ENCODE peak calls at places on chromosomes 3 and 15, in ten cellular contexts. Y is neural progenitor cell, B is pancreas, Z is left ventricle myocardium inferior, D is Peyer's patch, E is colonic mucosa, W is adrenal gland, G is heart left ventricle, L is lower lobe of right lung, O is testis. R is an unnamed sample. For H3K4me1, the result is how much of the 10 kb centered on the place peaks cover.

GRCh38 chr3:86989611-86990010 is 1.3 kb downstream of the VGLL3 start:
- DNase-seq in O (no peak), G (no peak), Y (no peak), W (no peak), E (no peak), B (no peak), L (no peak), D (no peak), Z (no peak), R (no peak)

GRCh38 chr15:81152799-81153198 is 18.7 kb downstream of the CFAP161 start:
- DNase-seq in D (no peak), G (no peak), W (no peak), L (no peak), Y (no peak), O (no peak), Z (no peak), B (no peak), E (no peak), R (no peak)

GRCh38 chr15:74141591-74141990 is 11.2 kb downstream of the ISLR2 start:
- DNase-seq in B (no peak), L (no peak), O (no peak), Y (no peak), G (no peak), D (no peak), W (no peak), E (no peak), Z (no peak), R (no peak)

GRCh38 chr15:69167218-69167842 is 6.9 kb downstream of the GLCE start:
- DNase-seq in Z (no peak), W (peak), L (no peak), E (no peak), G (no peak), B (no peak), D (no peak), Y (no peak), O (no peak), R (no peak)

GRCh38 chr15:61668444-61668843 is 391.8 kb downstream of the VPS13C start:
- DNase-seq in B (no peak), W (no peak), G (no peak), E (no peak), Y (no peak), L (no peak), D (no peak), Z (no peak), O (no peak), R (no peak)

GRCh38 chr3:141127344-141128125 is 76.4 kb downstream of the SPSB4 start:
- DNase-seq in G (no peak), L (no peak), Y (peak), D (no peak), E (no peak), W (no peak), B (peak), O (no peak), Z (no peak), R (no peak)

GRCh38 chr15:65646486-65646885 is 24.7 kb downstream of the SLC24A1 start:
- DNase-seq in D (no peak), Y (no peak), W (no peak), L (no peak), Z (no peak), E (no peak), B (no peak), O (no peak), G (no peak), R (no peak)

GRCh38 chr3:120506828-120507774 is 56.3 kb upstream of the FSTL1 start:
- DNase-seq in O (peak), B (peak), E (peak), D (no peak), Y (peak), Z (no peak), L (no peak), G (no peak), W (peak), R (peak)

GRCh38 chr3:112302061-112302830 is 8.2 kb upstream of the SLC9C1 start:
- DNase-seq in G (no peak), B (no peak), E (no peak), W (no peak), O (no peak), L (no peak), D (no peak), Y (peak), Z (no peak), R (peak)

GRCh38 chr15:70488002-70488605 is 275.3 kb downstream of the UACA start:
- DNase-seq in W (peak), Z (peak), L (peak), O (peak), Y (peak), B (peak), D (peak), E (peak), G (peak), R (peak)

GRCh38 chr15:98743177-98743576 is 94.8 kb downstream of the IGF1R start:
- DNase-seq in G (no peak), D (no peak), O (no peak), B (no peak), Z (no peak), L (no peak), E (no peak), Y (no peak), W (no peak), R (no peak)

GRCh38 chr15:63372753-63373152 is 8.9 kb downstream of the CA12 start:
- DNase-seq in E (no peak), O (no peak), Y (no peak), W (no peak), G (no peak), D (no peak), Z (no peak), B (no peak), L (no peak), R (no peak)

GRCh38 chr3:169391672-169392071 is 271.8 kb downstream of the MECOM start:
- DNase-seq in E (no peak), O (no peak), B (no peak), G (no peak), D (no peak), W (no peak), L (no peak), Z (no peak), Y (no peak), R (no peak)

GRCh38 chr3:46538803-46539442 is 27.2 kb downstream of the LRRC2 start:
- DNase-seq in Z (peak), Y (no peak), L (peak), G (peak), E (peak), W (peak), B (no peak), D (peak), O (peak), R (no peak)
- TF ChIP-seq CTCF in Z (no peak), Y (no peak), L (no peak), G (no peak), E (no peak), W (no peak), B (no peak), D (no peak), O (no peak), R (no peak)

GRCh38 chr3:42056840-42057239 is 34.3 kb upstream of the TRAK1 start:
- DNase-seq in Y (no peak), G (no peak), Z (no peak), L (no peak), D (peak), O (no peak), W (no peak), E (no peak), B (no peak), R (no peak)
- H3K4me1 ChIP-seq in Y (half or more), G (half or more), Z (half or more), L (under half), D (under half), O (under half), W (under half), E (under half), B (under half), R (under half)

GRCh38 chr3:197753263-197753662 is 3.6 kb downstream of the FYTTD1 start:
- DNase-seq in E (no peak), B (no peak), D (no peak), G (no peak), Y (no peak), W (no peak), O (no peak), Z (no peak), L (no peak), R (no peak)
- TF ChIP-seq CTCF in E (no peak), B (no peak), D (peak), G (no peak), Y (no peak), W (peak), O (peak), Z (peak), L (no peak), R (peak)

GRCh38 chr3:34298668-34299067 is 500.2 kb downstream of the PDCD6IP start:
- DNase-seq in B (no peak), O (no peak), L (no peak), Z (no peak), G (no peak), W (no peak), E (no peak), D (no peak), Y (no peak), R (no peak)
- H3K4me1 ChIP-seq in B (under half), O (under half), L (under half), Z (under half), G (under half), W (under half), E (under half), D (under half), Y (under half), R (under half)

GRCh38 chr3:168086541-168087260 is 9.0 kb downstream of the GOLIM4 start:
- DNase-seq in Y (no peak), B (no peak), Z (no peak), G (no peak), L (no peak), O (no peak), E (no peak), D (no peak), W (no peak), R (no peak)

GRCh38 chr3:168089179-168089771 is 6.4 kb downstream of the GOLIM4 start:
- DNase-seq in O (no peak), G (no peak), Z (no peak), D (no peak), E (no peak), W (no peak), B (no peak), Y (no peak), L (no peak), R (no peak)

GRCh38 chr3:168087539-168087938 is 8.2 kb downstream of the GOLIM4 start:
- DNase-seq in Y (no peak), O (no peak), W (no peak), Z (no peak), D (no peak), L (no peak), B (no peak), G (no peak), E (no peak), R (no peak)

GRCh38 chr3:168090306-168091085 is 5.2 kb downstream of the GOLIM4 start:
- DNase-seq in E (no peak), O (no peak), B (no peak), Y (no peak), L (no peak), W (no peak), Z (no peak), G (no peak), D (no peak), R (no peak)

GRCh38 chr3:168088106-168088722 is 7.5 kb downstream of the GOLIM4 start:
- DNase-seq in W (peak), D (no peak), L (no peak), G (no peak), E (peak), B (peak), O (no peak), Y (peak), Z (no peak), R (peak)
- TF ChIP-seq CTCF in W (peak), D (peak), L (peak), G (no peak), E (peak), B (no peak), O (peak), Y (peak), Z (peak), R (peak)

DNA sequence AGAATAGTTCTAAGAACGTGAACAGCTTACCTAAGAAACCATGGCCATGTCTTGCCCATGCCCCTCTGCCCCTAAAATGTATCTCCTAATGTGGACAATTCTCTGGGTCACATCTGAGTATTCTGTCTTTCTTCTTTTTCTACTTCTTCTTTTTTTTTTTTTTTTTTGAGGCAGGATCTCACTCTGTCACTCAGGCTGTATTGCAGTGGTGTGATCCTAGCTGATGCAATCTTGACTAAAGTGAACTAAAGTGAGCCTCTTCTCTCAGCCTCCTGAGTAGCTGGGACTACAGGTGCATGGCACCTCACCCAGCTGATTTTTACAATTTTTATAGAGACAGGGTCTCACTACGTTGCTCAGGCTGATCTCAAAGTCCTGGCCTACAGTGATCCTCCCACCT is 204.8 kb upstream of the ZPLD1 start:
- DNase-seq in G (no peak), O (no peak), B (no peak), W (no peak), Y (no peak), E (no peak), D (no peak), L (no peak), Z (no peak), R (no peak)
- H3K4me1 ChIP-seq in G (under half), O (under half), B (under half), W (under half), Y (under half), E (under half), D (under half), L (under half), Z (under half), R (under half)

DNA sequence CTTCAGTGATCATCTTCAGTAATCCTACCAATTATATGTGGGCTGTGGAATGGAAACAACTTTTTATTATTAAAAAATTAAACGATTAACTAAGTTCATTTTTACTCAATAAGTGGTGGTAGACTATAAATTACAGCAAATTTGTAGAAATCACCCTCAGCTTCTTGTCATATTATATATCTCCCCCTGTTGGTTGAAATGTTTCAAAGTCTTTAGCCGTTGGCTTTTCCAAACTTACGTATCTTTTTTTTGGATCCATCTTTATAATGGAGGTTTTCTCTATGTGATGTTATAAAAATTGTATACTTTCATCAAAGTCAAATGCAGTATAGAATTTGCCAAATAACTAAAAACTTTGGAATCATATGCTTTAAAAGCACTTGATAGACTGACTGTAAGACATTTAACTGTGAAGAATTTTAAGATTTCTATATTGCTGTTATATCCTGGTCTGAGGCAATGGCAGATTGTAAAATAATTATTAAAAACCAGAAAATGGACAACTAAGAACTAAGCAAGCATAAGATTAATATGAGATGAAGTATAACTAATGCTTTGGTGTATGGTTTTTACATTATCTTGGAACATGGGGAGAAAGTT is 44.7 kb downstream of the ATP11B start:
- DNase-seq in E (no peak), D (no peak), Z (no peak), L (no peak), B (no peak), G (no peak), W (no peak), O (no peak), Y (peak), R (no peak)
- TF ChIP-seq CTCF in E (peak), D (peak), Z (peak), L (peak), B (peak), G (peak), W (peak), O (peak), Y (peak), R (peak)

GRCh38 chr3:39104961-39105686 is 2.3 kb downstream of the GORASP1 start:
- DNase-seq in Z (no peak), G (no peak), D (peak), L (no peak), E (no peak), Y (no peak), W (no peak), B (peak), O (peak), R (no peak)
- H3K4me1 ChIP-seq in Z (half or more), G (under half), D (under half), L (half or more), E (under half), Y (under half), W (under half), B (under half), O (under half), R (under half)

GRCh38 chr3:138097192-138097829 is 18.1 kb downstream of the DZIP1L start:
- DNase-seq in O (no peak), B (no peak), Z (no peak), D (no peak), Y (peak), L (no peak), W (no peak), E (no peak), G (no peak), R (peak)
- TF ChIP-seq CTCF in O (no peak), B (peak), Z (peak), D (no peak), Y (peak), L (no peak), W (no peak), E (no peak), G (no peak), R (peak)

R was measured in endodermal cell.